ENCODE peak calls at places on chromosomes 13 and 19, in seven cellular contexts. One of them, this sample, is unnamed.

GRCh38 chr13:49653478-49653877 is 25.2 kb downstream of the ARL11 start:
- DNase-seq in type B pancreatic cell: no peak
- DNase-seq in progenitor cell of endocrine pancreas: no peak
- DNase-seq in OCI-LY7: no peak
- DNase-seq in neural crest cell: no peak
- DNase-seq in GM20000: no peak
- DNase-seq in lower leg skin: no peak
- DNase-seq in this sample: no peak

GRCh38 chr19:54727562-54727961 is 3.3 kb downstream of the KIR3DL3 start:
- DNase-seq in type B pancreatic cell: no peak
- DNase-seq in progenitor cell of endocrine pancreas: no peak
- DNase-seq in OCI-LY7: no peak
- DNase-seq in neural crest cell: no peak
- DNase-seq in GM20000: no peak
- DNase-seq in lower leg skin: no peak
- DNase-seq in this sample: peak

GRCh38 chr13:44698076-44698475 is 121.9 kb upstream of the TSC22D1 start:
- DNase-seq in type B pancreatic cell: no peak
- DNase-seq in progenitor cell of endocrine pancreas: no peak
- DNase-seq in OCI-LY7: no peak
- DNase-seq in neural crest cell: no peak
- DNase-seq in GM20000: no peak
- DNase-seq in lower leg skin: no peak
- DNase-seq in this sample: no peak

GRCh38 chr13:20151016-20151415 is 9.8 kb downstream of the GJA3 start:
- DNase-seq in type B pancreatic cell: no peak
- DNase-seq in progenitor cell of endocrine pancreas: no peak
- DNase-seq in OCI-LY7: no peak
- DNase-seq in neural crest cell: no peak
- DNase-seq in GM20000: no peak
- DNase-seq in lower leg skin: no peak
- DNase-seq in this sample: peak

GRCh38 chr19:14473915-14474578 is 1.1 kb downstream of the PTGER1 start:
- DNase-seq in type B pancreatic cell: no peak
- DNase-seq in progenitor cell of endocrine pancreas: no peak
- DNase-seq in OCI-LY7: no peak
- DNase-seq in neural crest cell: no peak
- DNase-seq in GM20000: peak
- DNase-seq in lower leg skin: no peak
- DNase-seq in this sample: no peak

GRCh38 chr13:105773887-105774538 is 761.4 kb downstream of the EFNB2 start:
- DNase-seq in type B pancreatic cell: no peak
- DNase-seq in progenitor cell of endocrine pancreas: no peak
- DNase-seq in OCI-LY7: no peak
- DNase-seq in neural crest cell: no peak
- DNase-seq in GM20000: no peak
- DNase-seq in lower leg skin: no peak
- DNase-seq in this sample: no peak

GRCh38 chr13:34611678-34612077 is 330.4 kb upstream of the NBEA start:
- DNase-seq in type B pancreatic cell: no peak
- DNase-seq in progenitor cell of endocrine pancreas: no peak
- DNase-seq in OCI-LY7: no peak
- DNase-seq in neural crest cell: no peak
- DNase-seq in GM20000: no peak
- DNase-seq in lower leg skin: no peak
- DNase-seq in this sample: no peak

GRCh38 chr13:27362064-27362751 is 62.2 kb upstream of the GTF3A start:
- DNase-seq in type B pancreatic cell: peak
- DNase-seq in progenitor cell of endocrine pancreas: peak
- DNase-seq in OCI-LY7: peak
- DNase-seq in neural crest cell: peak
- DNase-seq in GM20000: peak
- DNase-seq in lower leg skin: peak
- DNase-seq in this sample: peak

GRCh38 chr13:99798756-99799155 is 172.8 kb downstream of the ZIC5 start:
- DNase-seq in type B pancreatic cell: no peak
- DNase-seq in progenitor cell of endocrine pancreas: no peak
- DNase-seq in OCI-LY7: no peak
- DNase-seq in neural crest cell: no peak
- DNase-seq in GM20000: no peak
- DNase-seq in lower leg skin: no peak
- DNase-seq in this sample: no peak

GRCh38 chr13:34139660-34140059 is 321.7 kb downstream of the RFC3 start:
- DNase-seq in type B pancreatic cell: no peak
- DNase-seq in progenitor cell of endocrine pancreas: no peak
- DNase-seq in OCI-LY7: no peak
- DNase-seq in neural crest cell: no peak
- DNase-seq in GM20000: no peak
- DNase-seq in lower leg skin: no peak
- DNase-seq in this sample: no peak

GRCh38 chr19:49997709-49998108 is 27.5 kb downstream of the VRK3 start:
- DNase-seq in type B pancreatic cell: no peak
- DNase-seq in progenitor cell of endocrine pancreas: no peak
- DNase-seq in OCI-LY7: peak
- DNase-seq in neural crest cell: no peak
- DNase-seq in GM20000: peak
- DNase-seq in lower leg skin: no peak
- DNase-seq in this sample: no peak

GRCh38 chr13:105518086-105518485 is 1017.4 kb downstream of the EFNB2 start:
- DNase-seq in type B pancreatic cell: no peak
- DNase-seq in progenitor cell of endocrine pancreas: no peak
- DNase-seq in OCI-LY7: no peak
- DNase-seq in neural crest cell: no peak
- DNase-seq in GM20000: no peak
- DNase-seq in lower leg skin: no peak
- DNase-seq in this sample: no peak

GRCh38 chr13:33931397-33931987 is 113.5 kb downstream of the RFC3 start:
- DNase-seq in type B pancreatic cell: no peak
- DNase-seq in progenitor cell of endocrine pancreas: peak
- DNase-seq in OCI-LY7: peak
- DNase-seq in neural crest cell: peak
- DNase-seq in GM20000: peak
- DNase-seq in lower leg skin: no peak
- DNase-seq in this sample: no peak

GRCh38 chr19:964761-965694 is 19.1 kb upstream of the WDR18 start:
- DNase-seq in type B pancreatic cell: no peak
- DNase-seq in progenitor cell of endocrine pancreas: no peak
- DNase-seq in OCI-LY7: peak
- DNase-seq in neural crest cell: no peak
- DNase-seq in GM20000: no peak
- DNase-seq in lower leg skin: no peak
- DNase-seq in this sample: no peak

GRCh38 chr13:26133286-26133685 is 81.5 kb upstream of the SHISA2 start:
- DNase-seq in type B pancreatic cell: no peak
- DNase-seq in progenitor cell of endocrine pancreas: no peak
- DNase-seq in OCI-LY7: no peak
- DNase-seq in neural crest cell: no peak
- DNase-seq in GM20000: no peak
- DNase-seq in lower leg skin: no peak
- DNase-seq in this sample: no peak

GRCh38 chr13:101455863-101456262 is 3.4 kb downstream of the ITGBL1 start:
- DNase-seq in type B pancreatic cell: no peak
- DNase-seq in progenitor cell of endocrine pancreas: no peak
- DNase-seq in OCI-LY7: no peak
- DNase-seq in neural crest cell: no peak
- DNase-seq in GM20000: no peak
- DNase-seq in lower leg skin: no peak
- DNase-seq in this sample: no peak

GRCh38 chr19:5793188-5793587 is 2.2 kb upstream of the DUS3L start:
- DNase-seq in type B pancreatic cell: no peak
- DNase-seq in progenitor cell of endocrine pancreas: no peak
- DNase-seq in OCI-LY7: no peak
- DNase-seq in neural crest cell: no peak
- DNase-seq in GM20000: no peak
- DNase-seq in lower leg skin: no peak
- DNase-seq in this sample: no peak

GRCh38 chr19:16594681-16595091 is 22.5 kb upstream of the SLC35E1 start:
- DNase-seq in type B pancreatic cell: no peak
- DNase-seq in progenitor cell of endocrine pancreas: no peak
- DNase-seq in OCI-LY7: no peak
- DNase-seq in neural crest cell: no peak
- DNase-seq in GM20000: peak
- DNase-seq in lower leg skin: no peak
- DNase-seq in this sample: no peak

GRCh38 chr13:101453784-101454201 is 1.3 kb downstream of the ITGBL1 start:
- DNase-seq in type B pancreatic cell: no peak
- DNase-seq in progenitor cell of endocrine pancreas: no peak
- DNase-seq in OCI-LY7: no peak
- DNase-seq in neural crest cell: no peak
- DNase-seq in GM20000: peak
- DNase-seq in lower leg skin: no peak
- DNase-seq in this sample: no peak

GRCh38 chr13:25686831-25687495 is 315.2 kb downstream of the ATP8A2 start:
- DNase-seq in type B pancreatic cell: no peak
- DNase-seq in progenitor cell of endocrine pancreas: no peak
- DNase-seq in OCI-LY7: no peak
- DNase-seq in neural crest cell: no peak
- DNase-seq in GM20000: no peak
- DNase-seq in lower leg skin: no peak
- DNase-seq in this sample: peak

GRCh38 chr19:13763300-13763699 is 1.0 kb upstream of the MRI1 start:
- DNase-seq in type B pancreatic cell: no peak
- DNase-seq in progenitor cell of endocrine pancreas: no peak
- DNase-seq in OCI-LY7: no peak
- DNase-seq in neural crest cell: no peak
- DNase-seq in GM20000: peak
- DNase-seq in lower leg skin: no peak
- DNase-seq in this sample: no peak

GRCh38 chr13:101530293-101530692 is 77.8 kb downstream of the ITGBL1 start:
- DNase-seq in type B pancreatic cell: no peak
- DNase-seq in progenitor cell of endocrine pancreas: no peak
- DNase-seq in OCI-LY7: no peak
- DNase-seq in neural crest cell: no peak
- DNase-seq in GM20000: no peak
- DNase-seq in lower leg skin: no peak
- DNase-seq in this sample: no peak

GRCh38 chr19:15266683-15267082 is 34.4 kb upstream of the EPHX3 start:
- DNase-seq in type B pancreatic cell: no peak
- DNase-seq in progenitor cell of endocrine pancreas: no peak
- DNase-seq in OCI-LY7: no peak
- DNase-seq in neural crest cell: no peak
- DNase-seq in GM20000: no peak
- DNase-seq in lower leg skin: no peak
- DNase-seq in this sample: no peak

GRCh38 chr13:82698941-82699340 is 1183.3 kb downstream of the SLITRK1 start:
- DNase-seq in type B pancreatic cell: no peak
- DNase-seq in progenitor cell of endocrine pancreas: no peak
- DNase-seq in OCI-LY7: no peak
- DNase-seq in neural crest cell: no peak
- DNase-seq in GM20000: no peak
- DNase-seq in lower leg skin: no peak
- DNase-seq in this sample: no peak

GRCh38 chr13:31824705-31825512 is 85.6 kb downstream of the RXFP2 start:
- DNase-seq in type B pancreatic cell: no peak
- DNase-seq in progenitor cell of endocrine pancreas: no peak
- DNase-seq in OCI-LY7: peak
- DNase-seq in neural crest cell: no peak
- DNase-seq in GM20000: peak
- DNase-seq in lower leg skin: no peak
- DNase-seq in this sample: no peak

GRCh38 chr13:100209857-100210580 is 121.1 kb downstream of the PCCA start:
- DNase-seq in type B pancreatic cell: no peak
- DNase-seq in progenitor cell of endocrine pancreas: no peak
- DNase-seq in OCI-LY7: no peak
- DNase-seq in neural crest cell: no peak
- DNase-seq in GM20000: no peak
- DNase-seq in lower leg skin: no peak
- DNase-seq in this sample: no peak

GRCh38 chr19:8607386-8607785 is 3.1 kb downstream of the ADAMTS10 start:
- DNase-seq in type B pancreatic cell: no peak
- DNase-seq in progenitor cell of endocrine pancreas: no peak
- DNase-seq in OCI-LY7: no peak
- DNase-seq in neural crest cell: no peak
- DNase-seq in GM20000: no peak
- DNase-seq in lower leg skin: no peak
- DNase-seq in this sample: no peak

DNA sequence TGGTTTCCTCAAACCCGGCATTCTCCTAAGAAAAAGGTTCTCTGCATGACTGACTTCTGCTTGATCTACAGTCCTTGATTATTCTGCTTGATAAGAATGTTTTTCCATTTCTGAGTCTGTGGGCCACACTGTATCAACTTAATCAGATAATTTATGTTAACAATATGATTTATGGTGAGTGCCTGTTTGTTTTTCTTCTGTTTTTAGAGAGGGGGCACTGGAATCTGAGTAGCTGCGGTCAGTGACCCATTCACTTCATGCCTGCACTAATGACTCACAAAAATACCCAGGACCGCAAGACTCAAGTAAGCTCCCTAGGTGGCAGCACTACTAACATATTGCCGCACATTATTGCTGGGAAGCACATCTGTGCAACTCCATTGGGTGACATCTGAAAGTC is 542.3 kb upstream of the ATXN8OS start:
- DNase-seq in type B pancreatic cell: no peak
- DNase-seq in progenitor cell of endocrine pancreas: no peak
- DNase-seq in OCI-LY7: peak
- DNase-seq in neural crest cell: no peak
- DNase-seq in GM20000: peak
- DNase-seq in lower leg skin: no peak
- DNase-seq in this sample: no peak
- TF ChIP-seq CTCF in type B pancreatic cell: peak
- TF ChIP-seq CTCF in progenitor cell of endocrine pancreas: peak
- TF ChIP-seq CTCF in OCI-LY7: peak
- TF ChIP-seq CTCF in neural crest cell: peak
- TF ChIP-seq CTCF in GM20000: peak
- TF ChIP-seq CTCF in lower leg skin: no peak
- TF ChIP-seq CTCF in this sample: peak

GRCh38 chr13:107144432-107144831 is 576.5 kb upstream of the ARGLU1 start:
- DNase-seq in type B pancreatic cell: no peak
- DNase-seq in progenitor cell of endocrine pancreas: no peak
- DNase-seq in OCI-LY7: peak
- DNase-seq in neural crest cell: no peak
- DNase-seq in GM20000: no peak
- DNase-seq in lower leg skin: no peak
- DNase-seq in this sample: no peak
- TF ChIP-seq CTCF in type B pancreatic cell: peak
- TF ChIP-seq CTCF in progenitor cell of endocrine pancreas: peak
- TF ChIP-seq CTCF in OCI-LY7: peak
- TF ChIP-seq CTCF in neural crest cell: peak
- TF ChIP-seq CTCF in GM20000: no peak
- TF ChIP-seq CTCF in lower leg skin: no peak
- TF ChIP-seq CTCF in this sample: peak

DNA sequence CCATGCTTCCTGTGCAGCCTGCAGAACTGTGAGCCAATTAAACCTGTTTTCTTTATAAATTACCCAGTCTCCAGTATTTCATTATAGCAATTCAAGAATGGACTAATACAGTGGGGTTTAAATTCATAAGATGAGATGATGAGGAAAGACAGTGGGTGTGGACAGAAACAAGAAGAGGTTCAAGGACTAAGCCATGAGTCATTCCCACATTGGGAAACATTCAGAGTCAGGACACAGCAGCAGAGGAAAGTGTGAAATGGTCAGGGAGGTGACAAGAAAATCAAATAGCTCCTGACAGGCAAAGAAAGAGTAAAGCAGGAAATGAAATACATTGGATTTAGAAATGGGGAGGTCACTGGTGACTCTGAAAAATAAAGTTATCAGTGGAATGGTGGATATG is 9.1 kb downstream of the ZNF841 start:
- DNase-seq in type B pancreatic cell: no peak
- DNase-seq in progenitor cell of endocrine pancreas: no peak
- DNase-seq in OCI-LY7: no peak
- DNase-seq in neural crest cell: no peak
- DNase-seq in GM20000: no peak
- DNase-seq in lower leg skin: no peak
- DNase-seq in this sample: no peak
- TF ChIP-seq CTCF in type B pancreatic cell: no peak
- TF ChIP-seq CTCF in progenitor cell of endocrine pancreas: no peak
- TF ChIP-seq CTCF in OCI-LY7: no peak
- TF ChIP-seq CTCF in neural crest cell: no peak
- TF ChIP-seq CTCF in GM20000: no peak
- TF ChIP-seq CTCF in lower leg skin: no peak
- TF ChIP-seq CTCF in this sample: no peak

GRCh38 chr13:24622481-24622880 is 57.7 kb upstream of the ATP12A start:
- DNase-seq in type B pancreatic cell: no peak
- DNase-seq in progenitor cell of endocrine pancreas: no peak
- DNase-seq in OCI-LY7: no peak
- DNase-seq in neural crest cell: no peak
- DNase-seq in GM20000: no peak
- DNase-seq in lower leg skin: no peak
- DNase-seq in this sample: peak
- TF ChIP-seq CTCF in type B pancreatic cell: no peak
- TF ChIP-seq CTCF in progenitor cell of endocrine pancreas: no peak
- TF ChIP-seq CTCF in OCI-LY7: no peak
- TF ChIP-seq CTCF in neural crest cell: no peak
- TF ChIP-seq CTCF in GM20000: no peak
- TF ChIP-seq CTCF in lower leg skin: no peak
- TF ChIP-seq CTCF in this sample: no peak

This sample was measured in osteocyte.